ENCODE peak calls at places on chromosomes 2 and 18, in seven cellular contexts. N is mammary epithelial cell, R is GM23338, B is mesenchymal stem cell, W is fibroblast of lung, M is HepG2, C is hepatocyte. P is an unnamed sample.

GRCh38 chr2:56102866-56103265 is 80.9 kb upstream of the CCDC85A start:
- DNase-seq in B (no peak), C (no peak), W (peak; percentile 30), M (no peak), R (no peak), N (peak; percentile 44), P (no peak)

GRCh38 chr2:7467782-7468447 is 550.7 kb downstream of the RNF144A start:
- DNase-seq in N (no peak), B (no peak), M (no peak), C (no peak), W (no peak), R (no peak), P (no peak)

GRCh38 chr2:84077504-84077903 is 381.6 kb downstream of the SUCLG1 start:
- DNase-seq in B (no peak), W (no peak), R (peak; percentile 71), C (peak; percentile 48), N (peak; percentile 39), M (peak; percentile 20), P (no peak)

GRCh38 chr2:6945087-6945813 is 28.0 kb downstream of the RNF144A start:
- DNase-seq in W (no peak), R (no peak), M (no peak), B (no peak), N (no peak), C (no peak), P (no peak)

GRCh38 chr2:206727287-206727686 is 9.1 kb upstream of the DYTN start:
- DNase-seq in C (no peak), M (no peak), N (no peak), B (no peak), R (no peak), W (no peak), P (no peak)

GRCh38 chr2:1489486-1489885 is 76.2 kb downstream of the TPO start:
- DNase-seq in M (no peak), W (no peak), B (no peak), N (no peak), C (no peak), R (no peak), P (no peak)

GRCh38 chr2:132668986-132669853 is 785 bp downstream of the LYPD1 start:
- DNase-seq in N (peak; percentile 28), W (peak; percentile 43), B (peak; percentile 22), M (no peak), C (peak; percentile 52), R (peak; percentile 68), P (no peak)

GRCh38 chr2:112712465-112712864 is 8.4 kb upstream of the NT5DC4 start:
- DNase-seq in C (no peak), N (no peak), W (no peak), R (no peak), B (no peak), M (no peak), P (no peak)

GRCh38 chr2:54289942-54290702 is 34.1 kb upstream of the TSPYL6 start:
- DNase-seq in N (no peak), W (no peak), B (no peak), M (no peak), R (peak; percentile 13), C (no peak), P (no peak)

GRCh38 chr2:113979172-113980128 is 89.6 kb downstream of the ACTR3 start:
- DNase-seq in M (no peak), C (no peak), R (peak; percentile 70), W (no peak), B (no peak), N (no peak), P (no peak)

GRCh38 chr2:135525786-135526185 is 5.2 kb downstream of the ZRANB3 start:
- DNase-seq in C (no peak), M (no peak), R (no peak), W (no peak), N (no peak), B (no peak), P (no peak)

GRCh38 chr2:174072069-174072468 is 106.9 kb upstream of the SP3 start:
- DNase-seq in N (no peak), B (no peak), C (no peak), R (no peak), M (no peak), W (no peak), P (no peak)

GRCh38 chr2:217954051-217954450 is 48.7 kb downstream of the TNS1 start:
- DNase-seq in N (no peak), C (no peak), R (no peak), M (no peak), B (no peak), W (no peak), P (no peak)

GRCh38 chr2:32780961-32781360 is 153.1 kb downstream of the TTC27 start:
- DNase-seq in N (no peak), C (no peak), R (no peak), W (peak; percentile 39), B (no peak), M (no peak), P (no peak)

GRCh38 chr18:74378179-74378682 is 62.6 kb downstream of the C18orf63 start:
- DNase-seq in B (no peak), C (no peak), R (no peak), M (no peak), W (no peak), N (no peak), P (no peak)

GRCh38 chr2:132977812-132978529 is 308.0 kb upstream of the LYPD1 start:
- DNase-seq in N (peak; percentile 26), C (no peak), W (peak; percentile 79), B (peak; percentile 15), M (no peak), R (no peak), P (no peak)

GRCh38 chr2:27960237-27960912 is 69.8 kb downstream of the BABAM2 start:
- DNase-seq in N (peak; percentile 84), M (no peak), C (peak; percentile 6), B (peak; percentile 77), R (no peak), W (peak; percentile 97), P (no peak)

DNA sequence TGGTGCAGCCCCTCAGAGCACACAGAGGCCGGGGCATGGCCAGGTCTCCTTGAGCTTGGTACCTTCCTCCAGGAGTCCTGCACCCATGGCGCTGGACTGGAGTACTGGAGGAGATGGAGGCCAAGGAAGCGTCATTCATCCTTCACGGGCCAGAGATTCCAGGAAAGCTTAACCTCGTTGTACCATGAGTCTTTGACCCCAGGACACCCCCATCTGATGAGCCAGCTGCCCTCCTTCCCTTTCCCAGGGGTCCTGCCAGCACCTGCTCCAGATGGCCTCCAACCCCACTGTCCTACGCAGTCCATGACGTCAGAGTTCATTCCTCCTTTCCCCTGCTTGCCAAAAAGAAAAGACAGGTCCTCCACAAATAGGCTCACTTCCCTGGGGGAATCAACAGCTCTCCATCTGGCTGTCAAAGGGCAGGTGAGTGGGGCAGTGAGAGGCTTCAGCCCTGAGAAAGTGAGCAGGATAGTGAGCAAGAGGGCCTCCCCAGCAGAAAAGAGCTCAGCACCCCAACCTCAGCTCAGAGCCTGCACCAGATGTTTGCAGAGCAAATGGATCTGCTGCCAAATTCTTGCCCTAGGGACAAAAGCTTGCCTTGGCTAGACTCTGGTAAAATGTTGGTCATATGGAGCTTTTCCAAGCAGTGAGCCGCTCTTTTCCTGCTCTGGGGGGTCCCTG is 4.5 kb upstream of the NPPC start:
- DNase-seq in W (no peak), B (no peak), R (no peak), C (no peak), M (no peak), N (no peak), P (no peak)
- H3K36me3 ChIP-seq in W (no peaks in the 10 kb centered on the region), B (no peaks in the 10 kb centered on the region), R (no peaks in the 10 kb centered on the region), C (no peaks in the 10 kb centered on the region), M (no peaks in the 10 kb centered on the region), N (no peaks in the 10 kb centered on the region), P (no peaks in the 10 kb centered on the region)

GRCh38 chr2:68727698-68728375 is 6.8 kb upstream of the ARHGAP25 start:
- DNase-seq in R (no peak), W (peak; percentile 93), B (peak; percentile 77), N (no peak), C (no peak), M (no peak), P (no peak)
- H2AFZ ChIP-seq in R (no peak overlapping the region), W (no peak overlapping the region), B (no peak overlapping the region), N (peak overlapping the region; percentile 11), C (no peak overlapping the region), M (no peak overlapping the region), P (no peak overlapping the region)

DNA sequence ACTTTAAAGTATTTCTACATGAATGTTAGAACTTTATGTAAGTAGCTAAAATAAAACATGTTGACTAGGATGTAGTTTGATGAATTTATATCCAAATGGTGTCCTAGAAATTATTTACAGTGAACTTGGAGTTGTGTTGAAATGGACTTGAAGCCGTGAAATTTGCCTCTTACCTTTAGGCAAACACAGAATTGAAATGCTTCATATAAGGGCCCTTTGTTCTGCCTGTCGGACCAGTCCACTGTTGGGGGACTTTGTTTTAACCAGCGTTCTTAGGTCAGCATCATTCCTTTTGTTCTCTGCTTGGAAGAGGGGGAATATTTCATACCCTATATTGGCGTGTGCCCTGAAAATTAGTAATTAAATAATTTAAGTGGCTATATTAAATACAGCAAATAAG is 18.3 kb downstream of the RAB12 start:
- DNase-seq in R (no peak), M (peak; percentile 85), N (no peak), C (no peak), B (no peak), W (no peak), P (no peak)
- H3K36me3 ChIP-seq in R (no peaks in the 10 kb centered on the region), M (peaks cover 22% of the 10 kb centered on the region), N (peaks cover 22% of the 10 kb centered on the region), C (no peaks in the 10 kb centered on the region), B (peaks cover 65% of the 10 kb centered on the region), W (no peaks in the 10 kb centered on the region), P (peaks cover 24% of the 10 kb centered on the region)

GRCh38 chr18:13564579-13564978 is 161.8 kb downstream of the FAM210A start:
- DNase-seq in C (no peak), N (no peak), R (no peak), M (no peak), W (no peak), B (no peak), P (no peak)

GRCh38 chr18:13565228-13565627 is 161.1 kb downstream of the FAM210A start:
- DNase-seq in N (no peak), B (no peak), C (no peak), R (no peak), M (no peak), W (no peak), P (no peak)

GRCh38 chr18:13568443-13569392 is 157.6 kb downstream of the FAM210A start:
- DNase-seq in C (peak; percentile 68), B (no peak), W (no peak), N (no peak), M (peak; percentile 17), R (no peak), P (no peak)

GRCh38 chr18:13570216-13570615 is 156.1 kb downstream of the FAM210A start:
- DNase-seq in M (no peak), R (no peak), C (no peak), B (no peak), N (no peak), W (no peak), P (no peak)

DNA sequence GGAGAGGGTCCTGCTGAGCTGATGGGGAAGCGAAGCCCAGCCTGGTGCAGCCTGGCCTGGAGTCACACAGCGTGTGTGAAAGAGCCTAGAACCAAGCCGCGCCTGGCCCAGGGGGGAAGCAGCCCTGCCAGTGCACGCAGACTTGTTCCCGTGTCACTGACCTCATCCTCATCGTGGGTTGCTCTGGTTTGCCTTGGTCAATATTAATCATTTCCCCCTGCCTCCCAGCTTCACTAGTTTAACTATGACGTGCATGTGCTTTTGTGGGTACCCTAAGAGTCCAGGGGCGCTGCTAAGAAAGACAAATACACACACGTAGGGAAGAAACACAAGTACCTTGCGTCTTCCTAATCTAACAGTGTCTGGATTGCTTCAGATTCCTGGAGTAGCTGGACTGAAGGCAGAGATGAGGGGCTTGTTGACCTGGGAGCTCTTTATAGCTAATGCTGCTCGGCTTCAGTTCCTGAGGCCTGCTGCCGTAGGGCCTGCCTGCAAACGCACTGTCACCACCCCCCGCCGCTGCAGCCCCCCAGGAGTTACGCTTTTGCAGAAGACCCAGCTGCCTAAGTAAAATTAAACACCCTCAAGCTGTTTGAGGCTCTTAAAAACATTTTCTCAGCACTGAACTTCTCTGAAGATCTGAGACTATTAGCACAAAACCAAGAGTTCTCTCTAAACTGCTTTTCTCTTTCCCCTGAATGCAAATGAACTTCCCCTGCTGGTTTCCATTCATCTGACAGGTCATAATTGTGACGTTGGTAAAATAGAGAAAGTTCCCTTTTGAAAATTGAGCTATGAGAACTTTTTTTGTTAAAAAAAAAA is 159.2 kb downstream of the FAM210A start:
- DNase-seq in C (no peak), N (peak; percentile 5), R (no peak), M (no peak), W (no peak), B (no peak), P (no peak)
- H2AFZ ChIP-seq in C (no peak overlapping the region), N (peak overlapping the region; percentile 11), R (no peak overlapping the region), M (no peak overlapping the region), W (no peak overlapping the region), B (no peak overlapping the region), P (no peak overlapping the region)

P was measured in keratinocyte.